ENCODE peak calls at places on chromosomes 13 and 19, in five cellular contexts. One of them, this sample, is unnamed.

GRCh38 chr13:27667946-27668345 is 46.3 kb downstream of the POLR1D start:
- DNase-seq in HCT116: no peak
- DNase-seq in SK-N-SH: peak; percentile 26
- DNase-seq in neuronal stem cell: no peak
- DNase-seq in A549: no peak
- DNase-seq in this sample: peak; percentile 30

GRCh38 chr13:95698047-95698749 is 21.3 kb downstream of the DNAJC3 start:
- DNase-seq in HCT116: peak; percentile 12
- DNase-seq in SK-N-SH: no peak
- DNase-seq in neuronal stem cell: no peak
- DNase-seq in A549: no peak
- DNase-seq in this sample: no peak

GRCh38 chr19:610071-610800 is 20.6 kb downstream of the HCN2 start:
- DNase-seq in HCT116: no peak
- DNase-seq in SK-N-SH: no peak
- DNase-seq in neuronal stem cell: no peak
- DNase-seq in A549: no peak
- DNase-seq in this sample: no peak

GRCh38 chr19:53485046-53486004 is 17.8 kb downstream of the ZNF813 start:
- DNase-seq in HCT116: no peak
- DNase-seq in SK-N-SH: no peak
- DNase-seq in neuronal stem cell: no peak
- DNase-seq in A549: no peak
- DNase-seq in this sample: no peak

GRCh38 chr13:62626771-62627170 is 1211.1 kb upstream of the PCDH20 start:
- DNase-seq in HCT116: no peak
- DNase-seq in SK-N-SH: no peak
- DNase-seq in neuronal stem cell: no peak
- DNase-seq in A549: no peak
- DNase-seq in this sample: no peak

GRCh38 chr19:35779033-35779432 is 3.7 kb downstream of the ARHGAP33 start:
- DNase-seq in HCT116: no peak
- DNase-seq in SK-N-SH: no peak
- DNase-seq in neuronal stem cell: no peak
- DNase-seq in A549: no peak
- DNase-seq in this sample: no peak

GRCh38 chr19:1221141-1221903 is 15.7 kb downstream of the STK11 start:
- DNase-seq in HCT116: no peak
- DNase-seq in SK-N-SH: peak; percentile 91
- DNase-seq in neuronal stem cell: no peak
- DNase-seq in A549: no peak
- DNase-seq in this sample: no peak

GRCh38 chr13:59638404-59638803 is 525.3 kb downstream of the DIAPH3 start:
- DNase-seq in HCT116: no peak
- DNase-seq in SK-N-SH: no peak
- DNase-seq in neuronal stem cell: no peak
- DNase-seq in A549: no peak
- DNase-seq in this sample: no peak

GRCh38 chr13:49308104-49308875 is 60.6 kb downstream of the CDADC1 start:
- DNase-seq in HCT116: no peak
- DNase-seq in SK-N-SH: no peak
- DNase-seq in neuronal stem cell: no peak
- DNase-seq in A549: no peak
- DNase-seq in this sample: peak; percentile 39

GRCh38 chr19:20039203-20039723 is at the start of gene ZNF682:
- DNase-seq in HCT116: no peak
- DNase-seq in SK-N-SH: peak; percentile 98
- DNase-seq in neuronal stem cell: peak; percentile 95
- DNase-seq in A549: no peak
- DNase-seq in this sample: peak; percentile 85

GRCh38 chr13:32829676-32830091 is 186.5 kb upstream of the KL start:
- DNase-seq in HCT116: peak; percentile 40
- DNase-seq in SK-N-SH: no peak
- DNase-seq in neuronal stem cell: no peak
- DNase-seq in A549: peak; percentile 12
- DNase-seq in this sample: peak; percentile 71

GRCh38 chr19:17467471-17468301 is 2.6 kb upstream of the SLC27A1 start:
- DNase-seq in HCT116: no peak
- DNase-seq in SK-N-SH: no peak
- DNase-seq in neuronal stem cell: no peak
- DNase-seq in A549: no peak
- DNase-seq in this sample: no peak

GRCh38 chr19:14985133-14985532 is 5.5 kb upstream of the SLC1A6 start:
- DNase-seq in HCT116: no peak
- DNase-seq in SK-N-SH: no peak
- DNase-seq in neuronal stem cell: no peak
- DNase-seq in A549: no peak
- DNase-seq in this sample: no peak

GRCh38 chr19:17027428-17027816 is 812 bp upstream of the CPAMD8 start:
- DNase-seq in HCT116: no peak
- DNase-seq in SK-N-SH: no peak
- DNase-seq in neuronal stem cell: no peak
- DNase-seq in A549: no peak
- DNase-seq in this sample: no peak

GRCh38 chr13:59458908-59459579 is 704.7 kb downstream of the DIAPH3 start:
- DNase-seq in HCT116: no peak
- DNase-seq in SK-N-SH: no peak
- DNase-seq in neuronal stem cell: no peak
- DNase-seq in A549: no peak
- DNase-seq in this sample: peak; percentile 86

GRCh38 chr13:27921961-27922910 is 2.4 kb downstream of the PDX1 start:
- DNase-seq in HCT116: no peak
- DNase-seq in SK-N-SH: peak; percentile 24
- DNase-seq in neuronal stem cell: peak; percentile 9
- DNase-seq in A549: no peak
- DNase-seq in this sample: no peak

GRCh38 chr19:16328824-16329482 is 4.3 kb downstream of the KLF2 start:
- DNase-seq in HCT116: no peak
- DNase-seq in SK-N-SH: no peak
- DNase-seq in neuronal stem cell: no peak
- DNase-seq in A549: no peak
- DNase-seq in this sample: no peak

GRCh38 chr19:24033308-24033961 is 53.6 kb upstream of the ZNF254 start:
- DNase-seq in HCT116: peak; percentile 52
- DNase-seq in SK-N-SH: peak; percentile 94
- DNase-seq in neuronal stem cell: peak; percentile 86
- DNase-seq in A549: peak; percentile 96
- DNase-seq in this sample: peak; percentile 91

GRCh38 chr19:55486971-55487883 is 1.0 kb upstream of the SSC5D start:
- DNase-seq in HCT116: no peak
- DNase-seq in SK-N-SH: peak; percentile 72
- DNase-seq in neuronal stem cell: no peak
- DNase-seq in A549: peak; percentile 66
- DNase-seq in this sample: peak; percentile 98

GRCh38 chr19:6765738-6766356 is 1.4 kb downstream of the SH2D3A start:
- DNase-seq in HCT116: peak; percentile 82
- DNase-seq in SK-N-SH: no peak
- DNase-seq in neuronal stem cell: no peak
- DNase-seq in A549: no peak
- DNase-seq in this sample: no peak

GRCh38 chr13:47858678-47859050 is 142.4 kb downstream of the SUCLA2 start:
- DNase-seq in HCT116: no peak
- DNase-seq in SK-N-SH: no peak
- DNase-seq in neuronal stem cell: no peak
- DNase-seq in A549: no peak
- DNase-seq in this sample: peak; percentile 69

GRCh38 chr13:108304170-108305068 is 34.9 kb downstream of the TNFSF13B start:
- DNase-seq in HCT116: no peak
- DNase-seq in SK-N-SH: no peak
- DNase-seq in neuronal stem cell: no peak
- DNase-seq in A549: no peak
- DNase-seq in this sample: no peak

GRCh38 chr19:11168568-11168967 is 13.0 kb upstream of the SPC24 start:
- DNase-seq in HCT116: peak; percentile 19
- DNase-seq in SK-N-SH: no peak
- DNase-seq in neuronal stem cell: no peak
- DNase-seq in A549: peak; percentile 49
- DNase-seq in this sample: peak; percentile 92

GRCh38 chr19:8477889-8478288 is 24.6 kb downstream of the PRAM1 start:
- DNase-seq in HCT116: no peak
- DNase-seq in SK-N-SH: no peak
- DNase-seq in neuronal stem cell: no peak
- DNase-seq in A549: no peak
- DNase-seq in this sample: no peak

GRCh38 chr19:43425567-43426392 is 11.1 kb downstream of the TEX101 start:
- DNase-seq in HCT116: peak; percentile 18
- DNase-seq in SK-N-SH: no peak
- DNase-seq in neuronal stem cell: no peak
- DNase-seq in A549: no peak
- DNase-seq in this sample: no peak

GRCh38 chr13:29508130-29508873 is 87.2 kb downstream of the SLC7A1 start:
- DNase-seq in HCT116: peak; percentile 24
- DNase-seq in SK-N-SH: peak; percentile 90
- DNase-seq in neuronal stem cell: peak; percentile 82
- DNase-seq in A549: peak; percentile 70
- DNase-seq in this sample: peak; percentile 89

GRCh38 chr13:26628706-26629105 is 71.2 kb downstream of the WASF3 start:
- DNase-seq in HCT116: no peak
- DNase-seq in SK-N-SH: no peak
- DNase-seq in neuronal stem cell: no peak
- DNase-seq in A549: no peak
- DNase-seq in this sample: peak; percentile 10

GRCh38 chr19:13408889-13409518 is 97.3 kb downstream of the CACNA1A start:
- DNase-seq in HCT116: no peak
- DNase-seq in SK-N-SH: no peak
- DNase-seq in neuronal stem cell: peak; percentile 58
- DNase-seq in A549: no peak
- DNase-seq in this sample: no peak

GRCh38 chr19:13410946-13411345 is 95.3 kb downstream of the CACNA1A start:
- DNase-seq in HCT116: no peak
- DNase-seq in SK-N-SH: no peak
- DNase-seq in neuronal stem cell: no peak
- DNase-seq in A549: no peak
- DNase-seq in this sample: no peak

GRCh38 chr19:13417054-13417453 is 89.2 kb downstream of the CACNA1A start:
- DNase-seq in HCT116: no peak
- DNase-seq in SK-N-SH: no peak
- DNase-seq in neuronal stem cell: no peak
- DNase-seq in A549: no peak
- DNase-seq in this sample: no peak

DNA sequence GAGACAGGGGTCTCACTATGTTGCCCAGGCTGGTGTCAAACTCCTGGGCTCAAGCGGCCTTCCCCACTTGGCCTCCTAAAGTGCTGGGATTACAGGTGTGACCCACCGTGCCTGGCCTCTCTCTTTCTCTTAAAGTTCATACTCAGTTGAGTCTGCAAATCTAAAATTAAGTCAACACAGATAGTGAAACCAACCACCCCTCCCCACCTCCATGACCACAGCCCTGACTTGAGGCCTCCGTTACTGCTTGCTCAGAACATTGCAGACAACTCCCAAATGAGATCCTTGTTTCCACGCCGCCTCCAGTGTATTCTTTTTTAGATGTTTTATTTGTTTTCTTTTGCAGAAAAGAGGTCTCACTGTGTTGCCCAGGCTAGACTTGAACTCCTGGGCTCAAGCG is 94.4 kb downstream of the CACNA1A start:
- DNase-seq in HCT116: no peak
- DNase-seq in SK-N-SH: no peak
- DNase-seq in neuronal stem cell: no peak
- DNase-seq in A549: no peak
- DNase-seq in this sample: no peak
- H3K4me3 ChIP-seq in HCT116: no peak overlapping the region
- H3K4me3 ChIP-seq in SK-N-SH: no peak overlapping the region
- H3K4me3 ChIP-seq in neuronal stem cell: no peak overlapping the region
- H3K4me3 ChIP-seq in A549: no peak overlapping the region
- H3K4me3 ChIP-seq in this sample: no peak overlapping the region

GRCh38 chr13:40789275-40790231 is at the start of gene SLC25A15:
- DNase-seq in HCT116: peak; percentile 48
- DNase-seq in SK-N-SH: peak; percentile 97
- DNase-seq in neuronal stem cell: peak; percentile 71
- DNase-seq in A549: peak; percentile 58
- DNase-seq in this sample: peak; percentile 63
- H3K4me1 ChIP-seq in HCT116: peaks cover 15% of the 10 kb centered on the region
- H3K4me1 ChIP-seq in SK-N-SH: no peaks in the 10 kb centered on the region
- H3K4me1 ChIP-seq in neuronal stem cell: peaks cover 2% of the 10 kb centered on the region
- H3K4me1 ChIP-seq in A549: peaks cover 13% of the 10 kb centered on the region
- H3K4me1 ChIP-seq in this sample: peaks cover 7% of the 10 kb centered on the region

GRCh38 chr19:49430172-49430677 is 5.0 kb downstream of the GFY start:
- DNase-seq in HCT116: no peak
- DNase-seq in SK-N-SH: no peak
- DNase-seq in neuronal stem cell: no peak
- DNase-seq in A549: no peak
- DNase-seq in this sample: no peak

GRCh38 chr19:49427339-49427738 is 2.2 kb downstream of the GFY start:
- DNase-seq in HCT116: no peak
- DNase-seq in SK-N-SH: no peak
- DNase-seq in neuronal stem cell: no peak
- DNase-seq in A549: no peak
- DNase-seq in this sample: no peak

GRCh38 chr19:49425922-49426592 is 869 bp downstream of the GFY start:
- DNase-seq in HCT116: peak; percentile 73
- DNase-seq in SK-N-SH: no peak
- DNase-seq in neuronal stem cell: no peak
- DNase-seq in A549: no peak
- DNase-seq in this sample: no peak

GRCh38 chr19:49428547-49429451 is 3.6 kb downstream of the GFY start:
- DNase-seq in HCT116: no peak
- DNase-seq in SK-N-SH: no peak
- DNase-seq in neuronal stem cell: no peak
- DNase-seq in A549: no peak
- DNase-seq in this sample: no peak

DNA sequence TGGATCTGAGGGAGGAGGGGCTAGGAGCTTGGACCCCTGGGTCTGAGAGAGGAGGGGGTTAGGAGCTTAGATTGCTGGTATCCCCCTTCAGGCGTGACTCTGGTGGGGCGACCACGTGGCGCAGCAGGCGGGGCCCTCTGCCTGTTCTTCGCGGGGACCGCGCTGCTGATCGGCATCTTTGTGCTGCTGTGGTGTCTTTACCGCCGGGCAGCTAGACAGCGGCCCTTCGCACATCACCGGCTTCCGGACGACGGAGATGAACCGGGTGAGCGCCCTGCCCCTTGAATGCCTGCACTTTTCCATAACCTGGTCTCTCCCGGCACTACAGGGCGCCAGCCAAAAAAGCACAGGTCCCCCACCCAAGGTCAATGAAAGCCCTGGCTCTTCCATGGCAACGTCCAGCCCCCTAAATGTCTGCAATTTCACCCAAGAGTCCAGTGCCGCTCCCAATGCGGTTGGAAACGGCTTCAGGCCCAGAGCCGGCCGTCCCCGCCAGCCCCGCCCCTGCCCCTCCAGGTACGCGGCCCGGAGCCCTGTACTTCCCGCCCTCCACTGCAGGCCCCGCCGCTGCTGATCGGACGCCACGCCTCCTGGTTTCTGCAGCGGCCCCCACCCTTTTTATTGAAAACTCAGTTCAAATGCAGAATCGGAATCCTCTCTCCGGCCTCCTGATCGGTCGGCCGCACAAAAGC is 2.8 kb downstream of the GFY start:
- DNase-seq in HCT116: no peak
- DNase-seq in SK-N-SH: peak; percentile 70
- DNase-seq in neuronal stem cell: no peak
- DNase-seq in A549: peak; percentile 62
- DNase-seq in this sample: no peak
- H3K4me2 ChIP-seq in HCT116: peak overlapping the region; percentile 81
- H3K4me2 ChIP-seq in SK-N-SH: peak overlapping the region; percentile 66
- H3K4me2 ChIP-seq in neuronal stem cell: peak overlapping the region; percentile 89
- H3K4me2 ChIP-seq in A549: peak overlapping the region; percentile 98
- H3K4me2 ChIP-seq in this sample: no peak overlapping the region

GRCh38 chr19:52140077-52140710 is 456 bp upstream of the ZNF616 start:
- DNase-seq in HCT116: no peak
- DNase-seq in SK-N-SH: no peak
- DNase-seq in neuronal stem cell: no peak
- DNase-seq in A549: no peak
- DNase-seq in this sample: no peak
- H3K4me3 ChIP-seq in HCT116: peak overlapping the region; percentile 81
- H3K4me3 ChIP-seq in SK-N-SH: peak overlapping the region; percentile 28
- H3K4me3 ChIP-seq in neuronal stem cell: no peak overlapping the region
- H3K4me3 ChIP-seq in A549: peak overlapping the region; percentile 64
- H3K4me3 ChIP-seq in this sample: peak overlapping the region; percentile 48